ENCODE peak calls at places on chromosomes 12 and 14, in eight cellular contexts. Y is heart right ventricle, H is astrocyte, Q is H1, B is left ventricle myocardium inferior, W is PC-3, N is cardiac muscle cell, F is hepatocyte. G is an unnamed sample. For H3K36me3 and H3K4me1, the result is how much of the 10 kb centered on the place peaks cover.

GRCh38 chr12:132840536-132840935 is 11.9 kb upstream of the GOLGA3 start:
- DNase-seq in F (no peak), B (no peak), Q (no peak), Y (no peak), H (no peak), N (no peak), W (no peak), G (no peak)

GRCh38 chr12:30613119-30613830 is 82.4 kb downstream of the IPO8 start:
- DNase-seq in B (no peak), W (no peak), H (peak), Q (no peak), Y (no peak), N (no peak), F (no peak), G (no peak)

GRCh38 chr12:47636908-47637780 is 68.7 kb downstream of the RPAP3 start:
- DNase-seq in B (peak), H (no peak), F (peak), Y (no peak), Q (peak), N (no peak), W (peak), G (no peak)

GRCh38 chr14:21101802-21102413 is 1.0 kb downstream of the TMEM253 start:
- DNase-seq in N (no peak), F (no peak), H (no peak), W (peak), Y (no peak), Q (no peak), B (no peak), G (no peak)

GRCh38 chr14:105484069-105484996 is 2.4 kb upstream of the CRIP1 start:
- DNase-seq in W (no peak), N (no peak), H (no peak), B (peak), Q (no peak), Y (peak), F (no peak), G (peak)

GRCh38 chr12:96400631-96401060 is 407 bp upstream of the CDK17 start:
- DNase-seq in Q (no peak), Y (no peak), W (peak), B (no peak), N (no peak), F (no peak), H (no peak), G (no peak)

GRCh38 chr14:27012641-27013040 is 414.8 kb upstream of the NOVA1 start:
- DNase-seq in W (no peak), Y (no peak), Q (no peak), H (no peak), N (no peak), F (no peak), B (no peak), G (no peak)

GRCh38 chr14:104143521-104144452 is 5.4 kb downstream of the KIF26A start:
- DNase-seq in N (no peak), Y (no peak), W (no peak), H (no peak), F (no peak), Q (no peak), B (no peak), G (peak)

GRCh38 chr12:117092886-117093285 is 6.3 kb downstream of the TESC start:
- DNase-seq in Y (no peak), H (no peak), F (no peak), N (no peak), B (no peak), W (no peak), Q (no peak), G (no peak)

GRCh38 chr14:104708606-104709268 is 15.3 kb upstream of the ADSS1 start:
- DNase-seq in Q (peak), F (peak), B (peak), Y (peak), H (no peak), N (peak), W (peak), G (peak)

GRCh38 chr14:104361921-104362681 is 217.5 kb upstream of the C14orf180 start:
- DNase-seq in N (no peak), W (no peak), Y (no peak), H (no peak), Q (no peak), F (no peak), B (no peak), G (peak)

GRCh38 chr14:88866305-88866704 is 41.9 kb downstream of the TTC8 start:
- DNase-seq in Q (no peak), N (no peak), H (peak), W (no peak), Y (no peak), B (no peak), F (no peak), G (no peak)

GRCh38 chr12:21073822-21074460 is 57.1 kb upstream of the SLCO1B1 start:
- DNase-seq in B (no peak), W (peak), H (peak), Y (no peak), F (no peak), N (no peak), Q (peak), G (no peak)

GRCh38 chr12:42090899-42091298 is 53.8 kb downstream of the GXYLT1 start:
- DNase-seq in B (no peak), W (peak), N (no peak), F (no peak), Y (no peak), H (peak), Q (no peak), G (no peak)

GRCh38 chr14:96160913-96161310 is 43.7 kb upstream of the BDKRB2 start:
- DNase-seq in Q (no peak), H (no peak), B (no peak), N (no peak), W (no peak), F (no peak), Y (no peak), G (no peak)

GRCh38 chr12:52611080-52611468 is 7.3 kb downstream of the KRT73 start:
- DNase-seq in Q (no peak), B (no peak), N (no peak), H (no peak), W (no peak), F (no peak), Y (no peak), G (no peak)

GRCh38 chr14:88998027-88998426 is 173.6 kb downstream of the TTC8 start:
- DNase-seq in Q (no peak), B (no peak), H (no peak), F (no peak), W (no peak), N (no peak), Y (no peak), G (no peak)

GRCh38 chr12:122048156-122048555 is 26.5 kb downstream of the BCL7A start:
- DNase-seq in B (no peak), H (peak), N (no peak), W (no peak), F (peak), Y (no peak), Q (no peak), G (no peak)

GRCh38 chr12:67220065-67220464 is 49.1 kb upstream of the CAND1 start:
- DNase-seq in Q (no peak), W (peak), B (peak), F (peak), Y (no peak), N (no peak), H (no peak), G (no peak)

GRCh38 chr12:44523828-44524227 is 352.3 kb downstream of the NELL2 start:
- DNase-seq in W (no peak), Q (no peak), B (no peak), N (no peak), Y (no peak), F (no peak), H (no peak), G (no peak)

GRCh38 chr14:50062438-50063039 is 53.8 kb downstream of the VCPKMT start:
- DNase-seq in F (peak), Y (no peak), B (no peak), N (peak), H (peak), Q (no peak), W (peak), G (no peak)

GRCh38 chr14:104224516-104225281 is 86.3 kb downstream of the KIF26A start:
- DNase-seq in Y (no peak), B (no peak), F (peak), H (no peak), N (peak), Q (no peak), W (no peak), G (no peak)

GRCh38 chr12:132858727-132859266 is 28.6 kb downstream of the CHFR start:
- DNase-seq in F (no peak), Y (no peak), H (no peak), B (no peak), W (peak), Q (no peak), N (no peak), G (no peak)

GRCh38 chr14:32808574-32809098 is 130.0 kb upstream of the NPAS3 start:
- DNase-seq in F (peak), B (no peak), W (peak), Q (no peak), Y (peak), H (peak), N (no peak), G (no peak)

GRCh38 chr12:68224613-68225285 is 861 bp downstream of the IL26 start:
- DNase-seq in Q (no peak), W (peak), H (peak), N (no peak), B (no peak), F (no peak), Y (no peak), G (no peak)

GRCh38 chr14:65840118-65840751 is 427.7 kb downstream of the FUT8 start:
- DNase-seq in W (no peak), B (no peak), N (peak), F (peak), Y (peak), H (no peak), Q (no peak), G (no peak)

GRCh38 chr14:23881292-23881691 is 72.3 kb upstream of the DHRS4 start:
- DNase-seq in Q (no peak), H (peak), F (no peak), Y (no peak), N (no peak), B (no peak), W (no peak), G (no peak)

GRCh38 chr12:127670294-127670693 is 596.7 kb upstream of the TMEM132C start:
- DNase-seq in B (no peak), Y (no peak), N (no peak), F (no peak), H (no peak), Q (no peak), W (no peak), G (no peak)

GRCh38 chr14:65299837-65300236 is 112.7 kb upstream of the FUT8 start:
- DNase-seq in W (no peak), Y (no peak), B (no peak), H (no peak), F (no peak), Q (no peak), N (no peak), G (no peak)

GRCh38 chr14:36508418-36509051 is 11.5 kb downstream of the NKX2-1 start:
- DNase-seq in Q (no peak), Y (no peak), W (no peak), B (no peak), H (no peak), N (no peak), F (no peak), G (no peak)

GRCh38 chr12:10395390-10395998 is 5.7 kb upstream of the KLRK1 start:
- DNase-seq in F (peak), B (no peak), N (no peak), Y (peak), W (peak), Q (no peak), H (peak), G (no peak)

GRCh38 chr12:17148706-17149105 is 542.7 kb upstream of the LMO3 start:
- DNase-seq in Q (no peak), Y (no peak), H (no peak), W (no peak), B (no peak), F (no peak), N (no peak), G (no peak)

GRCh38 chr12:109670647-109671046 is 43.0 kb upstream of the FAM222A start:
- DNase-seq in W (no peak), F (no peak), H (no peak), B (no peak), N (no peak), Y (no peak), Q (no peak), G (no peak)

GRCh38 chr14:102525213-102526143 is 15.9 kb upstream of the ANKRD9 start:
- DNase-seq in Y (no peak), B (no peak), F (peak), N (no peak), H (peak), W (peak), Q (no peak), G (no peak)

GRCh38 chr14:86541969-86542368 is 1012.0 kb downstream of the FLRT2 start:
- DNase-seq in B (no peak), Y (no peak), Q (no peak), H (no peak), F (no peak), W (no peak), N (peak), G (no peak)

GRCh38 chr12:127270193-127270592 is 996.8 kb upstream of the TMEM132C start:
- DNase-seq in N (no peak), F (peak), Y (no peak), B (no peak), Q (no peak), H (peak), W (peak), G (no peak)

GRCh38 chr12:70920251-70920851 is at the start of gene PTPRR:
- DNase-seq in F (peak), W (no peak), B (no peak), Q (no peak), Y (no peak), N (peak), H (no peak), G (no peak)

DNA sequence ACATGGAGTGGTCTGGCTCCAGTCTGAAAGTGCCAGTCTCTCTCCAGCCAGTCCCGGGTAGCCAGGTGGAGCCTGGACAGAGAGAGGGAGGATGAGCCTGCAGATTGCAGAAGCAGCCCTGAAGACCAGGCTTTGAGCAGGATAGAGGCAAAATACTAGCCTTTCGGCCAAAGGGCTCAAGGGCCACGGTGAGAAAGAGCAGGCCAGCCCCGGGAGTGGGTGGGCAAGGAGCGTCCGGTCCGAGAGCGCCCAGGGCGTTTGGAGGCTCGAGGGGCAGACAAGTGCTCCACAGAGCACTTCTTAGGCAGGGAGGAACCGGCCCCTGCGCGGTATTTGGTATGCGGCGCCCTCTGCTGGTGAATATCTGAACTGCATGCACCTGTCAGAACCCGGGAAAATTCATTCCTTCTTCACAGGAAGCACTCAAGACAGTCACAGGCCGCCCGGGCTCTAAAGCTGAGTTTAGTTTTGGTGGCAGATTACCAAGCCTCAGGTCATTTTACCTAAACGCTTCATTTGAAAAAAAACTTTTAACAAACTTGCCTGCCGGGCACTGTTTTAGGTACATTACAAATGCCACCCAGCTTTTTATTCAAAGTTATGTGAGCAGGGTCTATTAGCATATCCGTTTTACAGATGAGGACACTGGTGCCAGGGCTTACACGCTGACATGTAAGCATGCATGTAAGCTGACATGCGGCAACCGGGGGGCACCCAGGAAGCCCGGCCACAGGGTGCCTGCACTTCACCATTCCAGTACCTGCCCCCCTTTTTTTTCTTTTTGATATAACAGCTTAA is 21.0 kb upstream of the PSMC1 start:
- DNase-seq in N (peak), Q (peak), Y (peak), W (peak), H (peak), F (peak), B (peak), G (peak)
- TF ChIP-seq CTCF in N (peak), Q (peak), Y (peak), W (peak), H (peak), F (peak), B (peak), G (peak)

GRCh38 chr12:56425940-56426438 is 23.2 kb downstream of the TIMELESS start:
- DNase-seq in B (no peak), H (no peak), N (no peak), F (no peak), Q (no peak), W (no peak), Y (no peak), G (no peak)
- H3K36me3 ChIP-seq in B (under half), H (under half), N (under half), F (under half), Q (half or more), W (under half), Y (under half), G (under half)

DNA sequence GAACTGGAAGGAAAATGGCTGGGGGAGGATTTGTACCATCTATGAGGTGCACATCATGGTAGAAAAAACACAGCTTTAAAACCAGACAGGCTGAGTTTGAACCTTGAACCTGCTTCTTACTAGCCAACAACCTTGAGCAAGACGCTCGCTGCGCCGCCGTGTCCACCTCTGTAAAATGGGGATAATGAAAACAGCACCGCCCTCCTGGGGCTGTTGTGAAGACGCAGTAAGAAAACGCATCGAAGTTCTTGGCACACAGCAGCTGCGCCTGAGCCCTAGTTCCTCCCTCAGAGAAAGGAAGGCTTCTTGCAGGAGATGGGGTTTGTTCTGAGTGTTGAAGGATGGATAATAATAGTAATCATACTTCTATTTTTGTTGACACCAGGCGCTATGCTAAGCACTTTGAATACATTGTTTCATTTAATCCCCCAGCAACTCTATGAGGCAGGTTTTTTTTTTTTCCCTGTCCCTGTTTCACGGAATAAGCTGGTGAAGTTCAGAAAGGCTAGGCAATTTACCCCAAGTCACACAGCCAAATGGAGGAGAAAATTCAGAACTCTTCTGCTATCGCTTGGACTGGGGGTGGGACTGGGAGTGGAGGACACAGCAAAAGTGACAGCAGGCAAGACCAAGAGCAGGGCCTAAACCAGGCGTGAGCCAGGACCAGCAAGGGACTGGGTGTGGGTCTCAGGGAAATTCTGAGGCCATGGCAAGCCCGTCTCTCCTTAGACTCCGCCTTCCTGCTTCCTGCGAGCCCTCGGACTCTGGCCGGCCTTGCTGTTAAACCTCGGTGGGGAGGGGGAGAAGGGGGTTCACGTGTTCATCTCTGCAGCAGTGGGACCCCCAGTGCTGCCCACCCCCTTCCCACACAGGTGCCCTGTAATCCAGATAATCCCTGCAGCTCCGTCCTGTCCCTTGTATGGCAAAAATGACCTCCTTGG is 97.5 kb downstream of the LRRC74A start:
- DNase-seq in B (no peak), Q (no peak), F (no peak), N (no peak), W (no peak), H (no peak), Y (no peak), G (no peak)
- H3K4me1 ChIP-seq in B (half or more), Q (half or more), F (under half), N (under half), W (under half), H (under half), Y (under half), G (under half)

GRCh38 chr12:57133013-57133569 is 4.8 kb downstream of the LRP1 start:
- DNase-seq in N (no peak), B (no peak), H (peak), F (no peak), Q (no peak), W (no peak), Y (no peak), G (no peak)

GRCh38 chr12:57131896-57132744 is 3.8 kb downstream of the LRP1 start:
- DNase-seq in N (no peak), F (no peak), Y (no peak), H (no peak), B (no peak), W (no peak), Q (no peak), G (no peak)

GRCh38 chr12:57134949-57135348 is 6.7 kb downstream of the LRP1 start:
- DNase-seq in Q (no peak), B (no peak), F (no peak), Y (no peak), N (no peak), W (no peak), H (no peak), G (no peak)

GRCh38 chr12:57135487-57135886 is 7.2 kb downstream of the LRP1 start:
- DNase-seq in Q (no peak), N (no peak), B (peak), W (no peak), F (peak), H (no peak), Y (peak), G (peak)

GRCh38 chr12:57133916-57134315 is 5.6 kb downstream of the LRP1 start:
- DNase-seq in Y (no peak), B (peak), Q (no peak), N (peak), H (no peak), W (no peak), F (no peak), G (peak)
- TF ChIP-seq CTCF in Y (no peak), B (no peak), Q (no peak), N (no peak), H (no peak), W (no peak), F (no peak), G (no peak)

GRCh38 chr12:98653866-98654493 is 8.9 kb downstream of the APAF1 start:
- DNase-seq in F (peak), Q (no peak), N (peak), W (peak), B (no peak), H (peak), Y (peak), G (no peak)

GRCh38 chr12:98660521-98660920 is 15.4 kb downstream of the APAF1 start:
- DNase-seq in Y (no peak), W (no peak), Q (no peak), H (no peak), B (no peak), F (no peak), N (no peak), G (no peak)

GRCh38 chr12:98656289-98657101 is 11.4 kb downstream of the APAF1 start:
- DNase-seq in B (no peak), N (no peak), H (no peak), Y (no peak), W (no peak), Q (no peak), F (peak), G (no peak)
- H3K36me3 ChIP-seq in B (under half), N (under half), H (under half), Y (half or more), W (under half), Q (under half), F (under half), G (half or more)